ENCODE peak calls at places on chromosomes 11 and 22, in eight cellular contexts. One of them, this sample, is unnamed.

GRCh38 chr11:131511794-131512193 is 141.4 kb downstream of the NTM start:
- DNase-seq in A549: no peak
- DNase-seq in suprapubic skin: no peak
- DNase-seq in tibial nerve: peak
- DNase-seq in esophagus squamous epithelium: no peak
- DNase-seq in HCT116: no peak
- DNase-seq in uterus: no peak
- DNase-seq in breast epithelium: no peak
- DNase-seq in this sample: no peak

GRCh38 chr11:36296925-36297604 is 977 bp downstream of the PRR5L start:
- DNase-seq in HCT116: no peak
- DNase-seq in uterus: no peak
- DNase-seq in suprapubic skin: no peak
- DNase-seq in esophagus squamous epithelium: no peak
- DNase-seq in breast epithelium: no peak
- DNase-seq in tibial nerve: peak
- DNase-seq in A549: no peak
- DNase-seq in this sample: no peak

GRCh38 chr22:45007247-45007945 is 2.4 kb downstream of the PHF21B start:
- DNase-seq in suprapubic skin: no peak
- DNase-seq in breast epithelium: no peak
- DNase-seq in tibial nerve: no peak
- DNase-seq in HCT116: no peak
- DNase-seq in esophagus squamous epithelium: no peak
- DNase-seq in A549: peak
- DNase-seq in uterus: peak
- DNase-seq in this sample: no peak

GRCh38 chr11:118163494-118163893 is 10.9 kb upstream of the SCN4B start:
- DNase-seq in esophagus squamous epithelium: no peak
- DNase-seq in suprapubic skin: no peak
- DNase-seq in A549: no peak
- DNase-seq in breast epithelium: no peak
- DNase-seq in uterus: no peak
- DNase-seq in HCT116: no peak
- DNase-seq in tibial nerve: no peak
- DNase-seq in this sample: no peak

GRCh38 chr11:29272019-29272654 is 744.7 kb downstream of the KCNA4 start:
- DNase-seq in A549: peak
- DNase-seq in uterus: no peak
- DNase-seq in esophagus squamous epithelium: no peak
- DNase-seq in suprapubic skin: no peak
- DNase-seq in HCT116: peak
- DNase-seq in breast epithelium: no peak
- DNase-seq in tibial nerve: no peak
- DNase-seq in this sample: no peak

GRCh38 chr22:44033689-44034088 is 9.6 kb downstream of the PARVB start:
- DNase-seq in A549: no peak
- DNase-seq in tibial nerve: no peak
- DNase-seq in suprapubic skin: no peak
- DNase-seq in esophagus squamous epithelium: no peak
- DNase-seq in breast epithelium: no peak
- DNase-seq in HCT116: no peak
- DNase-seq in uterus: no peak
- DNase-seq in this sample: no peak

GRCh38 chr11:70078796-70079616 is 889 bp downstream of the ANO1 start:
- DNase-seq in uterus: no peak
- DNase-seq in suprapubic skin: peak
- DNase-seq in breast epithelium: no peak
- DNase-seq in tibial nerve: no peak
- DNase-seq in A549: no peak
- DNase-seq in HCT116: no peak
- DNase-seq in esophagus squamous epithelium: no peak
- DNase-seq in this sample: no peak

GRCh38 chr22:20610243-20610686 is 102.9 kb downstream of the MED15 start:
- DNase-seq in HCT116: no peak
- DNase-seq in esophagus squamous epithelium: no peak
- DNase-seq in breast epithelium: no peak
- DNase-seq in tibial nerve: no peak
- DNase-seq in suprapubic skin: no peak
- DNase-seq in uterus: no peak
- DNase-seq in A549: no peak
- DNase-seq in this sample: no peak

GRCh38 chr22:47898946-47899345 is 1136.5 kb downstream of the TBC1D22A start:
- DNase-seq in esophagus squamous epithelium: no peak
- DNase-seq in tibial nerve: no peak
- DNase-seq in A549: no peak
- DNase-seq in HCT116: no peak
- DNase-seq in uterus: no peak
- DNase-seq in suprapubic skin: no peak
- DNase-seq in breast epithelium: no peak
- DNase-seq in this sample: no peak

GRCh38 chr22:48259991-48260670 is 1497.7 kb downstream of the TBC1D22A start:
- DNase-seq in breast epithelium: no peak
- DNase-seq in esophagus squamous epithelium: no peak
- DNase-seq in tibial nerve: no peak
- DNase-seq in A549: no peak
- DNase-seq in suprapubic skin: no peak
- DNase-seq in uterus: no peak
- DNase-seq in HCT116: no peak
- DNase-seq in this sample: no peak

GRCh38 chr22:49470741-49471134 is 356.9 kb downstream of the BRD1 start:
- DNase-seq in tibial nerve: no peak
- DNase-seq in uterus: no peak
- DNase-seq in A549: no peak
- DNase-seq in breast epithelium: no peak
- DNase-seq in HCT116: no peak
- DNase-seq in suprapubic skin: no peak
- DNase-seq in esophagus squamous epithelium: no peak
- DNase-seq in this sample: no peak

GRCh38 chr11:73633999-73634398 is 12.4 kb upstream of the PLEKHB1 start:
- DNase-seq in tibial nerve: no peak
- DNase-seq in suprapubic skin: no peak
- DNase-seq in esophagus squamous epithelium: no peak
- DNase-seq in HCT116: no peak
- DNase-seq in uterus: no peak
- DNase-seq in breast epithelium: no peak
- DNase-seq in A549: no peak
- DNase-seq in this sample: no peak

GRCh38 chr11:72813740-72814138 is 472 bp upstream of the ATG16L2 start:
- DNase-seq in A549: peak
- DNase-seq in tibial nerve: peak
- DNase-seq in breast epithelium: peak
- DNase-seq in suprapubic skin: no peak
- DNase-seq in esophagus squamous epithelium: no peak
- DNase-seq in uterus: no peak
- DNase-seq in HCT116: peak
- DNase-seq in this sample: peak

GRCh38 chr11:77815459-77815858 is 5.1 kb downstream of the RSF1 start:
- DNase-seq in tibial nerve: no peak
- DNase-seq in HCT116: no peak
- DNase-seq in uterus: no peak
- DNase-seq in A549: no peak
- DNase-seq in suprapubic skin: no peak
- DNase-seq in breast epithelium: no peak
- DNase-seq in esophagus squamous epithelium: no peak
- DNase-seq in this sample: no peak

GRCh38 chr11:77819921-77820564 is 479 bp downstream of the RSF1 start:
- DNase-seq in tibial nerve: peak
- DNase-seq in breast epithelium: no peak
- DNase-seq in esophagus squamous epithelium: no peak
- DNase-seq in uterus: peak
- DNase-seq in suprapubic skin: peak
- DNase-seq in A549: peak
- DNase-seq in HCT116: no peak
- DNase-seq in this sample: no peak

GRCh38 chr11:77821349-77821851 is 456 bp downstream of the AAMDC start:
- DNase-seq in uterus: peak
- DNase-seq in HCT116: no peak
- DNase-seq in A549: peak
- DNase-seq in esophagus squamous epithelium: no peak
- DNase-seq in tibial nerve: peak
- DNase-seq in suprapubic skin: peak
- DNase-seq in breast epithelium: no peak
- DNase-seq in this sample: no peak

GRCh38 chr11:77820565-77821348 is at the start of the genes AAMDC and RSF1:
- DNase-seq in tibial nerve: peak
- DNase-seq in uterus: peak
- DNase-seq in HCT116: peak
- DNase-seq in esophagus squamous epithelium: peak
- DNase-seq in A549: peak
- DNase-seq in suprapubic skin: peak
- DNase-seq in breast epithelium: peak
- DNase-seq in this sample: peak

GRCh38 chr11:77819411-77819920 is 1.1 kb downstream of the RSF1 start:
- DNase-seq in uterus: peak
- DNase-seq in A549: peak
- DNase-seq in esophagus squamous epithelium: peak
- DNase-seq in breast epithelium: peak
- DNase-seq in tibial nerve: peak
- DNase-seq in suprapubic skin: peak
- DNase-seq in HCT116: peak
- DNase-seq in this sample: no peak
- TF ChIP-seq POLR2A in uterus: peak
- TF ChIP-seq POLR2A in A549: peak
- TF ChIP-seq POLR2A in esophagus squamous epithelium: peak
- TF ChIP-seq POLR2A in breast epithelium: no peak
- TF ChIP-seq POLR2A in tibial nerve: peak
- TF ChIP-seq POLR2A in suprapubic skin: no peak
- TF ChIP-seq POLR2A in HCT116: peak
- TF ChIP-seq POLR2A in this sample: no peak

GRCh38 chr22:35454416-35455054 is 54.6 kb downstream of the MCM5 start:
- DNase-seq in breast epithelium: no peak
- DNase-seq in tibial nerve: no peak
- DNase-seq in esophagus squamous epithelium: no peak
- DNase-seq in uterus: no peak
- DNase-seq in HCT116: no peak
- DNase-seq in suprapubic skin: no peak
- DNase-seq in A549: no peak
- DNase-seq in this sample: no peak
- TF ChIP-seq CTCF in breast epithelium: no peak
- TF ChIP-seq CTCF in tibial nerve: no peak
- TF ChIP-seq CTCF in esophagus squamous epithelium: peak
- TF ChIP-seq CTCF in uterus: no peak
- TF ChIP-seq CTCF in HCT116: no peak
- TF ChIP-seq CTCF in suprapubic skin: no peak
- TF ChIP-seq CTCF in A549: no peak
- TF ChIP-seq CTCF in this sample: no peak

GRCh38 chr11:909406-909805 is 1.2 kb downstream of the CHID1 start:
- DNase-seq in esophagus squamous epithelium: no peak
- DNase-seq in suprapubic skin: no peak
- DNase-seq in uterus: no peak
- DNase-seq in tibial nerve: no peak
- DNase-seq in breast epithelium: no peak
- DNase-seq in A549: no peak
- DNase-seq in HCT116: no peak
- DNase-seq in this sample: no peak

GRCh38 chr11:910044-910588 is 494 bp downstream of the CHID1 start:
- DNase-seq in uterus: no peak
- DNase-seq in tibial nerve: no peak
- DNase-seq in esophagus squamous epithelium: no peak
- DNase-seq in breast epithelium: no peak
- DNase-seq in suprapubic skin: no peak
- DNase-seq in A549: no peak
- DNase-seq in HCT116: no peak
- DNase-seq in this sample: no peak

GRCh38 chr11:911890-912219 is 1.2 kb upstream of the CHID1 start:
- DNase-seq in tibial nerve: no peak
- DNase-seq in suprapubic skin: no peak
- DNase-seq in uterus: no peak
- DNase-seq in A549: no peak
- DNase-seq in esophagus squamous epithelium: no peak
- DNase-seq in HCT116: no peak
- DNase-seq in breast epithelium: no peak
- DNase-seq in this sample: no peak

GRCh38 chr11:911031-911889 is 650 bp upstream of the CHID1 start:
- DNase-seq in HCT116: no peak
- DNase-seq in uterus: peak
- DNase-seq in A549: no peak
- DNase-seq in suprapubic skin: peak
- DNase-seq in esophagus squamous epithelium: no peak
- DNase-seq in tibial nerve: no peak
- DNase-seq in breast epithelium: no peak
- DNase-seq in this sample: no peak

DNA sequence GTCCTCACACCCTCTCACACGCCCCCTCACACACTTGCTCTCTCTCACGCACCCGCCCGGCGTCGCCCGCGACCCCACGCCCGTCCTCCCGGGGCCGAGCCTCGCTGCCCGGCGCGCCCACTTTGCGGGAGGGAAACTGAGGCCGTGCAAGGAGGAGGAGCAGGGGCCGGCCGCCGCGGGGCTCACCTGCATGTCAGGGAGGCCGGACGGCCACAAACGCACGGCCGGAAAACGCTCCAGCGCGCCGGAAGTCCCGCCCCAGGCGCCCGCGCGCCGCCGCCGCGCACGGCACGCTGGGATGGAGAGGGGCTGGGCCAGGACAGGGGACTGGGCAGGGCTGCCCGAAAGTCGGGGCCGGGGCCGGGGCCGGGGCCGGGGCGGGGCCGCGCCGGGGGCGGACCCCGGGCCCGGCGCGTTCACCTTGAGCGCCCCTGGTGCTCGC is at the start of gene CHID1:
- DNase-seq in HCT116: peak
- DNase-seq in breast epithelium: peak
- DNase-seq in uterus: peak
- DNase-seq in tibial nerve: peak
- DNase-seq in suprapubic skin: peak
- DNase-seq in A549: peak
- DNase-seq in esophagus squamous epithelium: no peak
- DNase-seq in this sample: no peak
- TF ChIP-seq POLR2A in HCT116: no peak
- TF ChIP-seq POLR2A in breast epithelium: peak
- TF ChIP-seq POLR2A in uterus: no peak
- TF ChIP-seq POLR2A in tibial nerve: peak
- TF ChIP-seq POLR2A in suprapubic skin: no peak
- TF ChIP-seq POLR2A in A549: peak
- TF ChIP-seq POLR2A in esophagus squamous epithelium: peak
- TF ChIP-seq POLR2A in this sample: peak

GRCh38 chr11:13152736-13153541 is 124.7 kb upstream of the BMAL1 start:
- DNase-seq in HCT116: no peak
- DNase-seq in uterus: no peak
- DNase-seq in breast epithelium: no peak
- DNase-seq in esophagus squamous epithelium: no peak
- DNase-seq in A549: peak
- DNase-seq in suprapubic skin: no peak
- DNase-seq in tibial nerve: no peak
- DNase-seq in this sample: no peak
- TF ChIP-seq CTCF in HCT116: peak
- TF ChIP-seq CTCF in uterus: no peak
- TF ChIP-seq CTCF in breast epithelium: peak
- TF ChIP-seq CTCF in esophagus squamous epithelium: peak
- TF ChIP-seq CTCF in A549: peak
- TF ChIP-seq CTCF in suprapubic skin: no peak
- TF ChIP-seq CTCF in tibial nerve: no peak
- TF ChIP-seq CTCF in this sample: no peak